ENCODE peak calls at places on chromosomes 2 and 18, in five cellular contexts. L, B, D, E and T are unnamed samples.

GRCh38 chr2:4047961-4048891 is 344.9 kb downstream of the DCDC2C start:
- DNase-seq in D (peak), L (no peak), E (no peak), B (no peak), T (no peak)

GRCh38 chr2:157839162-157839801 is 36.8 kb downstream of the ACVR1 start:
- DNase-seq in D (no peak), B (peak), L (no peak), E (no peak), T (no peak)

GRCh38 chr2:111094686-111095085 is 26.0 kb upstream of the BCL2L11 start:
- DNase-seq in L (no peak), E (no peak), D (no peak), B (no peak), T (no peak)

GRCh38 chr2:120523766-120524165 is 177.8 kb downstream of the INHBB start:
- DNase-seq in B (no peak), D (no peak), E (no peak), L (no peak), T (no peak)

GRCh38 chr2:29606105-29606871 is 315.1 kb downstream of the ALK start:
- DNase-seq in L (no peak), E (no peak), B (no peak), D (peak), T (no peak)

GRCh38 chr2:40844353-40845277 is 392.7 kb upstream of the SLC8A1 start:
- DNase-seq in L (no peak), D (peak), B (peak), E (no peak), T (no peak)

GRCh38 chr18:22550366-22550765 is 132.7 kb upstream of the CTAGE1 start:
- DNase-seq in B (no peak), E (no peak), D (peak), L (no peak), T (no peak)

GRCh38 chr2:66445781-66446177 is 10.9 kb downstream of the MEIS1 start:
- DNase-seq in D (no peak), B (peak), L (no peak), E (no peak), T (no peak)

GRCh38 chr2:43097650-43098049 is 128.8 kb downstream of the ZFP36L2 start:
- DNase-seq in D (no peak), L (no peak), E (no peak), B (no peak), T (no peak)

GRCh38 chr2:188751786-188752185 is 222.4 kb upstream of the COL3A1 start:
- DNase-seq in E (no peak), B (no peak), D (no peak), L (no peak), T (no peak)

GRCh38 chr2:221451836-221452774 is 120.0 kb downstream of the EPHA4 start:
- DNase-seq in E (no peak), L (no peak), D (no peak), B (no peak), T (no peak)

GRCh38 chr18:73669299-73669698 is 478.3 kb downstream of the FBXO15 start:
- DNase-seq in B (no peak), L (no peak), E (no peak), D (no peak), T (no peak)

GRCh38 chr18:31633416-31634330 is 42.0 kb downstream of the TTR start:
- DNase-seq in E (no peak), B (no peak), L (no peak), D (no peak), T (no peak)

GRCh38 chr2:240768216-240768615 is 51.8 kb downstream of the KIF1A start:
- DNase-seq in B (no peak), E (no peak), D (no peak), L (no peak), T (no peak)

GRCh38 chr2:74778381-74779371 is 55.3 kb upstream of the HK2 start:
- DNase-seq in D (no peak), L (no peak), E (no peak), B (peak), T (no peak)

GRCh38 chr2:212929116-212929515 is 222.3 kb downstream of the IKZF2 start:
- DNase-seq in L (no peak), B (no peak), E (no peak), D (no peak), T (no peak)

GRCh38 chr18:13605901-13606300 is 120.5 kb downstream of the FAM210A start:
- DNase-seq in D (no peak), L (no peak), E (no peak), B (no peak), T (no peak)

GRCh38 chr2:169512525-169512924 is 3.0 kb downstream of the KLHL41 start:
- DNase-seq in B (no peak), E (no peak), L (no peak), D (no peak), T (no peak)

GRCh38 chr2:83069724-83070123 is 1389.4 kb downstream of the SUCLG1 start:
- DNase-seq in B (no peak), E (no peak), D (no peak), L (no peak), T (no peak)

GRCh38 chr2:101173707-101174295 is 22.6 kb upstream of the TBC1D8 start:
- DNase-seq in L (no peak), D (no peak), E (peak), B (no peak), T (peak)

GRCh38 chr2:120539937-120540718 is 194.2 kb downstream of the INHBB start:
- DNase-seq in E (no peak), L (no peak), D (peak), B (no peak), T (no peak)

GRCh38 chr2:44949329-44950151 is 8.0 kb downstream of the SIX3 start:
- DNase-seq in B (peak), L (no peak), D (no peak), E (no peak), T (no peak)

GRCh38 chr2:109322111-109322510 is 193.1 kb downstream of the SH3RF3 start:
- DNase-seq in E (no peak), B (no peak), D (no peak), L (no peak), T (no peak)